ENCODE peak calls at places on chromosomes 16 and 17, in nine cellular contexts. I is hypothalamus; X is GF-D8; Z is HTR-8/SVneo; N is NCI-H345; C is activated naive CD8-positive, alpha-beta T cell treated with anti-CD3 and anti-CD28 coated beads for 36 hours; D is stimulated activated naive B cell treated with anti-CD40 and anti-IgM and Interleukin-4, amounts not matched to agents 10 μg/mL and 1 μg/mL and 100 μg/mL, for 72 hours; F is Ammon's horn; O is AG04450. A is an unnamed sample.

GRCh38 chr17:17236295-17237025 is 508 bp downstream of the FLCN start:
- DNase-seq in O (no peak), Z (peak; percentile 41), N (peak; percentile 6), D (no peak), C (no peak), F (peak; percentile 35), I (no peak), X (no peak), A (no peak)

GRCh38 chr17:7084058-7084457 is 4.0 kb upstream of the CLEC10A start:
- DNase-seq in O (no peak), I (no peak), X (no peak), D (no peak), N (no peak), F (no peak), Z (no peak), C (no peak), A (no peak)

GRCh38 chr17:56845934-56846333 is 12.0 kb downstream of the DGKE start:
- DNase-seq in D (no peak), F (no peak), I (no peak), X (no peak), C (no peak), N (no peak), O (no peak), Z (no peak), A (no peak)

GRCh38 chr17:79651751-79652150 is 40.9 kb upstream of the RBFOX3 start:
- DNase-seq in O (no peak), C (no peak), D (no peak), F (no peak), I (no peak), Z (no peak), X (no peak), N (no peak), A (no peak)

GRCh38 chr17:202501-202951 is 21.1 kb upstream of the DOC2B start:
- DNase-seq in Z (no peak), F (no peak), X (no peak), I (no peak), C (no peak), D (no peak), N (no peak), O (no peak), A (no peak)

GRCh38 chr16:22007509-22008214 is at the start of gene MOSMO:
- DNase-seq in Z (peak; percentile 56), I (peak; percentile 77), X (no peak), N (peak; percentile 43), C (peak; percentile 77), D (peak; percentile 44), O (no peak), F (peak; percentile 73), A (peak; percentile 71)

GRCh38 chr17:18267927-18268711 is 7.7 kb downstream of the MIEF2 start:
- DNase-seq in N (no peak), X (no peak), C (no peak), D (no peak), I (no peak), Z (peak; percentile 56), O (no peak), F (no peak), A (no peak)

GRCh38 chr17:1577186-1577585 is 14.6 kb upstream of the PITPNA start:
- DNase-seq in I (peak; percentile 73), X (peak; percentile 83), F (peak; percentile 90), N (no peak), O (peak; percentile 61), Z (no peak), D (no peak), C (no peak), A (no peak)

GRCh38 chr17:44914148-44914547 is 1.2 kb downstream of the GFAP start:
- DNase-seq in I (no peak), F (peak; percentile 7), D (no peak), Z (no peak), O (no peak), C (no peak), X (no peak), N (peak; percentile 8), A (no peak)

GRCh38 chr17:55527520-55528118 is 16.4 kb upstream of the SMIM36 start:
- DNase-seq in O (peak; percentile 44), F (peak; percentile 71), X (no peak), D (no peak), I (no peak), Z (peak; percentile 54), C (no peak), N (peak; percentile 41), A (no peak)

GRCh38 chr16:2855536-2855935 is 2.4 kb downstream of the PRSS22 start:
- DNase-seq in Z (no peak), F (no peak), N (no peak), C (no peak), D (no peak), I (no peak), O (no peak), X (no peak), A (no peak)

GRCh38 chr16:20393801-20394637 is 10.5 kb downstream of the PDILT start:
- DNase-seq in O (no peak), D (no peak), X (no peak), C (no peak), N (no peak), Z (no peak), I (no peak), F (no peak), A (no peak)

GRCh38 chr17:60410001-60410400 is 12.3 kb upstream of the CHCT1 start:
- DNase-seq in N (no peak), F (no peak), Z (no peak), C (no peak), X (no peak), D (no peak), O (no peak), I (no peak), A (no peak)

GRCh38 chr17:40092581-40092980 is 7.8 kb downstream of the NR1D1 start:
- DNase-seq in O (no peak), F (peak; percentile 82), C (no peak), I (peak; percentile 50), X (no peak), N (no peak), D (no peak), Z (no peak), A (no peak)

GRCh38 chr17:2916362-2916928 is 120.2 kb downstream of the RAP1GAP2 start:
- DNase-seq in O (no peak), X (no peak), F (no peak), I (no peak), N (no peak), D (no peak), C (no peak), Z (no peak), A (no peak)

GRCh38 chr16:19831678-19832077 is 53.0 kb downstream of the GPRC5B start:
- DNase-seq in X (no peak), O (peak; percentile 42), N (no peak), C (no peak), I (no peak), D (no peak), F (no peak), Z (peak; percentile 66), A (no peak)

GRCh38 chr16:372584-372983 is 2.2 kb upstream of the MRPL28 start:
- DNase-seq in D (no peak), O (no peak), X (no peak), C (no peak), I (no peak), Z (no peak), N (no peak), F (no peak), A (no peak)

GRCh38 chr17:13792314-13792713 is 190.6 kb upstream of the HS3ST3A1 start:
- DNase-seq in I (no peak), O (no peak), X (no peak), D (no peak), C (no peak), F (no peak), N (no peak), Z (no peak), A (no peak)

GRCh38 chr16:87812200-87812656 is 46.4 kb upstream of the KLHDC4 start:
- DNase-seq in Z (no peak), F (no peak), D (no peak), O (no peak), N (peak; percentile 68), X (no peak), I (no peak), C (no peak), A (no peak)

GRCh38 chr17:81959362-81960129 is 1.4 kb downstream of the NOTUM start:
- DNase-seq in D (peak; percentile 50), F (peak; percentile 62), N (peak; percentile 52), Z (peak; percentile 61), O (no peak), I (peak; percentile 67), X (no peak), C (peak; percentile 81), A (peak; percentile 73)

GRCh38 chr16:88194397-88195020 is 188.2 kb upstream of the ZNF469 start:
- DNase-seq in O (no peak), Z (no peak), C (no peak), D (no peak), F (peak; percentile 57), X (peak; percentile 17), I (no peak), N (peak; percentile 64), A (no peak)

GRCh38 chr17:39724731-39725130 is 5.6 kb downstream of the MIEN1 start:
- DNase-seq in X (no peak), D (no peak), O (no peak), F (no peak), Z (no peak), N (no peak), I (no peak), C (no peak), A (no peak)